ENCODE peak calls at places on chromosomes 5 and 9, in eight cellular contexts. S, X, Z, G, H, Q, P and N are unnamed samples.

GRCh38 chr5:5364932-5365331 is 57.5 kb upstream of the ICE1 start:
- DNase-seq in S (no peak), X (no peak), Z (no peak), G (no peak), H (no peak), Q (no peak), P (no peak), N (no peak)

GRCh38 chr9:37293664-37294524 is 128.6 kb upstream of the GRHPR start:
- DNase-seq in S (peak), X (peak), Z (no peak), G (no peak), H (no peak), Q (no peak), P (no peak), N (no peak)

GRCh38 chr9:75993434-75993833 is 103.0 kb downstream of the PCSK5 start:
- DNase-seq in S (no peak), X (no peak), Z (no peak), G (no peak), H (no peak), Q (no peak), P (no peak), N (no peak)

GRCh38 chr5:37133939-37134338 is 115.2 kb downstream of the CPLANE1 start:
- DNase-seq in S (no peak), X (peak), Z (no peak), G (no peak), H (no peak), Q (no peak), P (no peak), N (no peak)

GRCh38 chr5:608286-609087 is 3.7 kb upstream of the CEP72 start:
- DNase-seq in S (no peak), X (no peak), Z (no peak), G (no peak), H (no peak), Q (no peak), P (no peak), N (no peak)

GRCh38 chr9:132935021-132935420 is 9.4 kb downstream of the TSC1 start:
- DNase-seq in S (no peak), X (no peak), Z (no peak), G (no peak), H (no peak), Q (no peak), P (no peak), N (no peak)

GRCh38 chr5:54656261-54656728 is 138.7 kb downstream of the SNX18 start:
- DNase-seq in S (no peak), X (no peak), Z (no peak), G (no peak), H (no peak), Q (no peak), P (no peak), N (no peak)

GRCh38 chr9:21744874-21745273 is 57.6 kb upstream of the MTAP start:
- DNase-seq in S (no peak), X (no peak), Z (no peak), G (no peak), H (no peak), Q (no peak), P (no peak), N (no peak)

GRCh38 chr9:76322810-76323209 is 71.4 kb downstream of the RFK start:
- DNase-seq in S (no peak), X (peak), Z (no peak), G (no peak), H (no peak), Q (peak), P (no peak), N (no peak)